ENCODE peak calls at places on chromosomes 2 and 18, in five cellular contexts. D is GM23338, N is Caco-2, W is iPS DF 6.9, Z is GM12878. G is an unnamed sample.

GRCh38 chr2:37469126-37469525 is 124.7 kb downstream of the QPCT start:
- DNase-seq in Z (no peak), W (no peak), N (no peak), D (no peak), G (no peak)

GRCh38 chr2:121805767-121806145 is 50.3 kb downstream of the TSN start:
- DNase-seq in N (no peak), Z (no peak), D (no peak), W (no peak), G (no peak)

GRCh38 chr2:27887830-27888229 is 2.4 kb downstream of the RBKS start:
- DNase-seq in W (no peak), Z (no peak), N (no peak), D (no peak), G (no peak)

GRCh38 chr2:223944704-223945531 is at the start of gene WDFY1:
- DNase-seq in W (peak; percentile 54), Z (no peak), N (peak; percentile 90), D (peak; percentile 92), G (peak; percentile 20)

GRCh38 chr2:200713704-200714064 is 98.0 kb upstream of the BZW1 start:
- DNase-seq in Z (peak; percentile 8), W (no peak), N (no peak), D (no peak), G (no peak)

GRCh38 chr2:6934758-6935638 is 17.8 kb downstream of the RNF144A start:
- DNase-seq in N (no peak), D (no peak), Z (no peak), W (no peak), G (no peak)

GRCh38 chr2:111160758-111161157 is 40.0 kb downstream of the BCL2L11 start:
- DNase-seq in Z (no peak), D (no peak), N (no peak), W (no peak), G (no peak)

GRCh38 chr2:130337735-130338325 is 4.9 kb upstream of the IMP4 start:
- DNase-seq in N (no peak), D (no peak), W (no peak), Z (no peak), G (no peak)

GRCh38 chr2:26395394-26395793 is 6.3 kb upstream of the DRC1 start:
- DNase-seq in N (no peak), D (peak; percentile 23), Z (no peak), W (no peak), G (no peak)

GRCh38 chr2:37523861-37524362 is 147.5 kb downstream of the CDC42EP3 start:
- DNase-seq in D (no peak), Z (no peak), N (no peak), W (no peak), G (no peak)

GRCh38 chr2:5849596-5849995 is 157.4 kb downstream of the SOX11 start:
- DNase-seq in N (peak; percentile 47), D (no peak), Z (no peak), W (no peak), G (no peak)

GRCh38 chr18:14900435-14900834 is 152.5 kb downstream of the ANKRD30B start:
- DNase-seq in W (no peak), Z (no peak), N (no peak), D (no peak), G (no peak)

GRCh38 chr18:24553886-24554285 is 93.4 kb downstream of the HRH4 start:
- DNase-seq in D (no peak), Z (no peak), W (no peak), N (no peak), G (no peak)

GRCh38 chr18:10878703-10879102 is 270.7 kb downstream of the PIEZO2 start:
- DNase-seq in N (no peak), D (no peak), W (no peak), Z (peak; percentile 93), G (no peak)

GRCh38 chr2:188003800-188004199 is 287.9 kb upstream of the GULP1 start:
- DNase-seq in D (no peak), W (no peak), N (no peak), Z (no peak), G (no peak)

GRCh38 chr2:188970201-188970600 is 4.0 kb upstream of the COL3A1 start:
- DNase-seq in Z (no peak), D (no peak), W (no peak), N (no peak), G (no peak)

GRCh38 chr18:44564922-44565321 is 115.8 kb upstream of the SETBP1 start:
- DNase-seq in N (no peak), D (peak; percentile 24), Z (no peak), W (no peak), G (no peak)

GRCh38 chr2:1811258-1811970 is 67.1 kb upstream of the PXDN start:
- DNase-seq in Z (no peak), N (no peak), W (no peak), D (no peak), G (no peak)

GRCh38 chr2:8677646-8678592 is 3.9 kb upstream of the ID2 start:
- DNase-seq in W (no peak), Z (no peak), D (peak; percentile 89), N (peak; percentile 75), G (no peak)

GRCh38 chr2:28346587-28346986 is 46.1 kb upstream of the FOSL2 start:
- DNase-seq in W (no peak), Z (no peak), D (no peak), N (no peak), G (no peak)

GRCh38 chr2:32946314-32947075 is at the start of gene LTBP1:
- DNase-seq in Z (no peak), D (peak; percentile 82), W (no peak), N (peak; percentile 79), G (peak; percentile 53)

GRCh38 chr2:181678033-181678586 is 2.2 kb downstream of the NEUROD1 start:
- DNase-seq in Z (no peak), D (peak; percentile 96), N (peak; percentile 51), W (no peak), G (no peak)

GRCh38 chr18:22109535-22109934 is 59.9 kb upstream of the GATA6 start:
- DNase-seq in N (no peak), W (no peak), D (no peak), Z (no peak), G (no peak)

GRCh38 chr2:106572541-106573148 is 85.5 kb downstream of the CD8B2 start:
- DNase-seq in W (peak; percentile 31), D (peak; percentile 81), N (no peak), Z (no peak), G (no peak)

GRCh38 chr2:58137856-58138255 is 91.2 kb downstream of the VRK2 start:
- DNase-seq in N (no peak), W (no peak), D (no peak), Z (no peak), G (no peak)

GRCh38 chr2:220779918-220780317 is 792.2 kb downstream of the EPHA4 start:
- DNase-seq in D (no peak), W (no peak), N (no peak), Z (no peak), G (no peak)

GRCh38 chr2:88188741-88189140 is 18.6 kb downstream of the THNSL2 start:
- DNase-seq in Z (no peak), N (no peak), W (no peak), D (no peak), G (no peak)

GRCh38 chr2:6535572-6535971 is 330.1 kb downstream of the CMPK2 start:
- DNase-seq in D (peak; percentile 51), W (no peak), Z (no peak), N (no peak), G (no peak)

GRCh38 chr2:106867231-106867943 is 18.6 kb downstream of the ST6GAL2 start:
- DNase-seq in N (no peak), Z (no peak), D (no peak), W (no peak), G (no peak)

GRCh38 chr2:160429248-160430000 is 64.2 kb downstream of the RBMS1 start:
- DNase-seq in D (peak; percentile 78), W (no peak), N (no peak), Z (no peak), G (no peak)

GRCh38 chr2:218428846-218429558 is 10.1 kb downstream of the VIL1 start:
- DNase-seq in W (no peak), N (no peak), D (no peak), Z (no peak), G (no peak)

GRCh38 chr2:1988594-1988993 is 244.3 kb upstream of the PXDN start:
- DNase-seq in D (no peak), N (no peak), W (no peak), Z (no peak), G (no peak)

GRCh38 chr2:170895023-170895759 is 33.9 kb upstream of the GORASP2 start:
- DNase-seq in N (no peak), D (no peak), Z (no peak), W (no peak), G (no peak)

DNA sequence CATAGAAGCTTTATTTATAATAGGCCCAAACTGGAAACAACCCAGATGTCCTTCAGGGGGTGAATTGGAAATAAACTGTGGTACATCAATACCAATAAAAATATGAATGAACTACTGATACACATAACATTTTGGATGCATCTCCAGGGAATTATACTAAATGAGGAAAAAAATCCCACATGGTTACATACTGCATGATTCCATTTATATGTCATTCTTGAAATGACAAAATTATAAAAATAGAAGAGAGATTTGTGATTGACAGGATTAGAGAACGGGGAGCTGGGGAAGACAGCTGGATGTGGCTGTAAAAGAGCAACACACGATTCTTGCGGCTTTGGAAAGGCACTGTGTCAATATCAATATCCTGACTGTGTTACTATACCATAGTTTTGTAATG is 435.0 kb downstream of the TMEM182 start:
- DNase-seq in Z (no peak), D (no peak), W (no peak), N (no peak), G (no peak)
- H3K4me1 ChIP-seq in Z (no peaks in the 10 kb centered on the region), D (no peaks in the 10 kb centered on the region), W (no peaks in the 10 kb centered on the region), N (no peaks in the 10 kb centered on the region), G (no peaks in the 10 kb centered on the region)

GRCh38 chr18:38565513-38565912 is 999.9 kb upstream of the CELF4 start:
- DNase-seq in W (no peak), D (no peak), N (no peak), Z (no peak), G (no peak)
- H3K4me1 ChIP-seq in W (no peaks in the 10 kb centered on the region), D (no peaks in the 10 kb centered on the region), N (no peaks in the 10 kb centered on the region), Z (no peaks in the 10 kb centered on the region), G (no peaks in the 10 kb centered on the region)

DNA sequence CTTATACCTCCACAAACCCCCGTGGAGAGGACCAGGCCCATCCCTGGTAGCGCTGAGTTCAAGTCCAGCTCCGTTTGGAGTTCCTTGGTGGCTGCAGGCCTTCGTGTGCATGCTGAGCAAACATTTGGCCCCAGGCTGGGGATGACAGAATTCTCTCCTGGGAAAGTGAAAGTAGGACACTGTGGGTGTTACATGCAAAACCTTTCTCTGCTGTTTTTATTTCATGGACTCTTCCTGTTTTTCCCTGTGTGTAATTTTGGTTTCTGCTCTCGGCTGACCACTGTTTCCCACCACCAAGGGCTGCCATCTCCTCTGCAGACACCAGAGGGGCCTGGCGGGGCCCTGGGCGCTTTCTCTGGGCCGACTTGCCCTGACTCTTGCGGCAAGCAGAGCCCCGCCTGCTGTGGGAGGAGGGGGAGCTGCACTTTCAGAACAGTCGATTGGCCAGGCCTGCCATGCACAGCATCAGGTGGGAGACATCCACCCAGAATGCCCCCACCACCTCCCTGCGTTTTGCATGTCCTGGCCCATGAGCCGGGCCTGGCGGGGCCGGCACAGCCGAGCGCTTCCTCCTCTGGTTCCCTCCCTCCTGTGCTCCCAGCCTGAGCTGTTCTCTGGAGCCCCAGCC is 102.4 kb downstream of the CABLES1 start:
- DNase-seq in Z (peak; percentile 81), N (no peak), D (peak; percentile 45), W (no peak), G (no peak)
- H3K4me1 ChIP-seq in Z (peaks cover 50% of the 10 kb centered on the region), N (peaks cover 5% of the 10 kb centered on the region), D (peaks cover 36% of the 10 kb centered on the region), W (peaks cover 6% of the 10 kb centered on the region), G (no peaks in the 10 kb centered on the region)

DNA sequence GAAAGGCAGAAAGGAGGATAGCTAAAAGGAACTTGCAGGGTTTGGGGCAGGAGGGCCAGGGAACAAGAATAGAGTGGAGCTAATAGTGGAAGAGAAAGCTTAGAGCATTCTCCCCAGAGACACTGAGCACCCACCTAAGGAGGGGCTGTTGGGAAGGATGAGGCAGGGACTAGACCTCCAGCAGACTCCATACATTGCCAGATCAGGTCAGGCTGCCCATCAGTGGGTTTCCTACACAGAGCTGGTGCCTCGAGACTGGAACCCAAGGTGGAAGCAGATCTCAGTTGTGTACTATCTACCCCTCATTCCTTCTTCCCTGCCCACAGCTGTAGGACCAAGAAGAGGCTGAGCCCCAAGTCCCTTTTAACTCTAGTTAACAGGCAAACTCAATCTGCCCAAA is 148.5 kb downstream of the ZFP36L2 start:
- DNase-seq in W (no peak), D (no peak), Z (no peak), N (peak; percentile 9), G (no peak)
- H3K4me1 ChIP-seq in W (peaks cover 1% of the 10 kb centered on the region), D (no peaks in the 10 kb centered on the region), Z (no peaks in the 10 kb centered on the region), N (peaks cover 32% of the 10 kb centered on the region), G (peaks cover 35% of the 10 kb centered on the region)